ENCODE peak calls at places on chromosome 1, in eight cellular contexts. T is WTC11, D is fibroblast of lung, J is psoas muscle, E is body of pancreas, U is suprapubic skin, H is activated B cell treated with CpG ODN at 0.5 μM for 24 hours, C is HCT116. P is an unnamed sample.

GRCh38 chr1:36352910-36353878 is 29.7 kb upstream of the EVA1B start:
- DNase-seq in T (no peak), D (peak), J (peak), E (no peak), U (no peak), H (no peak), C (no peak), P (no peak)

GRCh38 chr1:183178490-183178889 is 7.6 kb upstream of the LAMC2 start:
- DNase-seq in T (no peak), D (peak), J (no peak), E (no peak), U (no peak), H (no peak), C (no peak), P (no peak)

GRCh38 chr1:36391271-36391670 is 5.5 kb upstream of the STK40 start:
- DNase-seq in T (no peak), D (no peak), J (no peak), E (no peak), U (no peak), H (no peak), C (no peak), P (no peak)

GRCh38 chr1:237429252-237429651 is 387.3 kb downstream of the RYR2 start:
- DNase-seq in T (no peak), D (no peak), J (no peak), E (no peak), U (no peak), H (no peak), C (no peak), P (no peak)

GRCh38 chr1:219419860-219420259 is 193.0 kb downstream of the ZC3H11B start:
- DNase-seq in T (no peak), D (no peak), J (no peak), E (no peak), U (no peak), H (no peak), C (no peak), P (no peak)

GRCh38 chr1:153488731-153489130 is 28.3 kb upstream of the S100A7 start:
- DNase-seq in T (no peak), D (peak), J (no peak), E (peak), U (no peak), H (no peak), C (no peak), P (no peak)

GRCh38 chr1:116411784-116412479 is 38.9 kb downstream of the ATP1A1 start:
- DNase-seq in T (no peak), D (peak), J (no peak), E (no peak), U (no peak), H (no peak), C (no peak), P (no peak)

GRCh38 chr1:74057719-74058118 is 140.3 kb downstream of the LRRIQ3 start:
- DNase-seq in T (no peak), D (no peak), J (no peak), E (no peak), U (no peak), H (no peak), C (no peak), P (no peak)

GRCh38 chr1:207040181-207040533 is 7.6 kb upstream of the C1orf116 start:
- DNase-seq in T (no peak), D (peak), J (no peak), E (no peak), U (no peak), H (no peak), C (no peak), P (no peak)

GRCh38 chr1:37478890-37479254 is 4.5 kb downstream of the ZC3H12A start:
- DNase-seq in T (no peak), D (peak), J (no peak), E (no peak), U (peak), H (no peak), C (no peak), P (no peak)

DNA sequence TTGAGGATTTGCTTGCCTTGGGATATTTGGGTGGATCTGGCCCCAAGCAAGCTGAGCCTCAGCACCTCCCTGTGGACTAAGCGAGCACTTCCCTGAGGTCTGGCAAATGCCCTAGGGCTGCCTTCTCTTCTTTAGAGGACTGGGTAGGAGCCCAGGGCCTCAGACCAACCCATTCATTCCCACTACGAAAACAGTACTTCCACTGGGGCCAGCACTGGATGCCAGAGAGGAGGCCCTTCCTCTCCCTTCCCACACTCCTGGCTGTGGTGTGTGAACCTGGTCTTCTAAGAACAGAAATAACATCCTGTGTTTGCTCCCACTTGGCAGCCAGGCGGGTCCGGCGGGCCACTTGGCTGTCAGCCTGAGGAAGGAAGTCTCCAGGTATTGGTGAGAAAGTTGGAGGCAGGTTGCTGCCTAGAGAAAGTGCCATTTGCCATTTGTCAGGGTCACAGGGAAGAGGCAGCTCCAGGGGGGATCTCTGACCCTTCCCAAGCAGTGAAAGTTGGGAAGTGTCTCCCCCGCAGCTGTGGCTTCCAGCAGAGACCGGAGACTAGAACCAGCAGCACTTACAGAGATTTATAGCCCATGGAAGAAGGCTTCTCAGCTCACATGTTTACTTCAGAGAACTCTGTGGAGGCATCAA is 323.5 kb downstream of the SIPA1L2 start:
- DNase-seq in T (peak), D (no peak), J (peak), E (peak), U (no peak), H (no peak), C (no peak), P (no peak)
- TF ChIP-seq CTCF in T (no peak), D (peak), J (peak), E (no peak), U (no peak), H (no peak), C (peak), P (no peak)

GRCh38 chr1:45490623-45491463 is at the start of gene TESK2:
- DNase-seq in T (peak), D (peak), J (peak), E (peak), U (peak), H (peak), C (peak), P (peak)
- TF ChIP-seq CTCF in T (no peak), D (no peak), J (no peak), E (no peak), U (no peak), H (no peak), C (no peak), P (no peak)

DNA sequence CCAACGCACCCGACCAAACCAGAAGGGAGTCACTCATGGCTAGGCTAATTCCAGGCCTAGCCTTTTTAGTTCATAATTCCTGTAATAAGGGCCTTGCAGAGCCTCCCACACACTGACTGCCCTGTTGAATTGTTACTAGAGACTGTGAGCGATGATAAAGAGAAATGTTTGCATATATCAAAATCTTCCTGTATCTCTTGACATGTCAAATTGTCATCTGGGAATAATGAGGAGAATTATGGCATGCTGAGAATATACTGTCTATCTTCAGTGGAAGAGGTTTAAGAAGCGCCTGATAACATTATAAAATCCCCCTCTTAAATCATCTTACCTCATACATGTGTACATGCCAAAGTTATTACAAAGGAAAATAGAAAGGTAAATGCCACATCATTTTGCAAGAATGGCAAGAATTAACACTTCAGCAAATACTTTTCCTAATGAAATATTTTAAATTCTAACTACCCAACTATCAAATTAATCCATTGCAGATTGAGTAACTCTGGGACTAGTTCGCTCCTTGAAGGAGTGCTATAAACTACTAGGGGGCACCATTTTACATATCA is 144.1 kb downstream of the CENPF start:
- DNase-seq in T (no peak), D (peak), J (no peak), E (no peak), U (no peak), H (no peak), C (no peak), P (no peak)
- TF ChIP-seq CTCF in T (no peak), D (no peak), J (no peak), E (no peak), U (no peak), H (no peak), C (no peak), P (no peak)

GRCh38 chr1:108045370-108045950 is 80.5 kb upstream of the VAV3 start:
- DNase-seq in T (no peak), D (no peak), J (no peak), E (no peak), U (no peak), H (no peak), C (no peak), P (no peak)
- TF ChIP-seq CTCF in T (no peak), D (no peak), J (no peak), E (no peak), U (no peak), H (no peak), C (no peak), P (no peak)

GRCh38 chr1:209486861-209487260 is 96.7 kb upstream of the CAMK1G start:
- DNase-seq in T (no peak), D (peak), J (no peak), E (no peak), U (no peak), H (no peak), C (no peak), P (no peak)

GRCh38 chr1:209491897-209492296 is 91.6 kb upstream of the CAMK1G start:
- DNase-seq in T (no peak), D (no peak), J (no peak), E (no peak), U (no peak), H (no peak), C (no peak), P (no peak)

GRCh38 chr1:209491496-209491895 is 92.0 kb upstream of the CAMK1G start:
- DNase-seq in T (no peak), D (no peak), J (no peak), E (no peak), U (no peak), H (no peak), C (no peak), P (no peak)

GRCh38 chr1:209491031-209491430 is 92.5 kb upstream of the CAMK1G start:
- DNase-seq in T (no peak), D (no peak), J (no peak), E (no peak), U (no peak), H (no peak), C (no peak), P (no peak)

GRCh38 chr1:209490013-209490412 is 93.5 kb upstream of the CAMK1G start:
- DNase-seq in T (no peak), D (peak), J (no peak), E (no peak), U (no peak), H (no peak), C (no peak), P (no peak)
- TF ChIP-seq CTCF in T (peak), D (peak), J (no peak), E (no peak), U (no peak), H (no peak), C (peak), P (no peak)

P was measured in omental fat pad.